ENCODE peak calls at places on chromosome 12, in four cellular contexts. One of them, this sample, is unnamed. For H3K27me3, the result is how much of the 10 kb centered on the place peaks cover.

GRCh38 chr12:27592548-27592947 is 68.5 kb downstream of the PPFIBP1 start:
- DNase-seq in effector memory CD4-positive, alpha-beta T cell: no peak
- DNase-seq in right cardiac atrium: peak
- DNase-seq in CD4-positive, alpha-beta memory T cell: no peak
- DNase-seq in this sample: no peak

GRCh38 chr12:100553851-100554404 is 19.6 kb upstream of the GAS2L3 start:
- DNase-seq in effector memory CD4-positive, alpha-beta T cell: no peak
- DNase-seq in right cardiac atrium: no peak
- DNase-seq in CD4-positive, alpha-beta memory T cell: no peak
- DNase-seq in this sample: no peak

GRCh38 chr12:106226884-106227640 is 20.8 kb downstream of the CKAP4 start:
- DNase-seq in right cardiac atrium: no peak
- DNase-seq in effector memory CD4-positive, alpha-beta T cell: peak
- DNase-seq in CD4-positive, alpha-beta memory T cell: peak
- DNase-seq in this sample: peak

GRCh38 chr12:90299121-90299520 is 590.5 kb upstream of the ATP2B1 start:
- DNase-seq in right cardiac atrium: no peak
- DNase-seq in CD4-positive, alpha-beta memory T cell: no peak
- DNase-seq in effector memory CD4-positive, alpha-beta T cell: no peak
- DNase-seq in this sample: no peak

GRCh38 chr12:124952801-124953200 is 36.1 kb downstream of the DHX37 start:
- DNase-seq in CD4-positive, alpha-beta memory T cell: no peak
- DNase-seq in right cardiac atrium: no peak
- DNase-seq in effector memory CD4-positive, alpha-beta T cell: no peak
- DNase-seq in this sample: no peak

GRCh38 chr12:115079760-115080159 is 395.8 kb upstream of the TBX3 start:
- DNase-seq in right cardiac atrium: no peak
- DNase-seq in effector memory CD4-positive, alpha-beta T cell: no peak
- DNase-seq in CD4-positive, alpha-beta memory T cell: no peak
- DNase-seq in this sample: no peak

GRCh38 chr12:75528272-75528671 is 16.9 kb upstream of the KRR1 start:
- DNase-seq in right cardiac atrium: no peak
- DNase-seq in CD4-positive, alpha-beta memory T cell: no peak
- DNase-seq in effector memory CD4-positive, alpha-beta T cell: no peak
- DNase-seq in this sample: no peak

GRCh38 chr12:8452976-8453616 is 2.7 kb upstream of the CLEC6A start:
- DNase-seq in effector memory CD4-positive, alpha-beta T cell: no peak
- DNase-seq in right cardiac atrium: no peak
- DNase-seq in CD4-positive, alpha-beta memory T cell: no peak
- DNase-seq in this sample: no peak

GRCh38 chr12:19299765-19300164 is 139.5 kb upstream of the AEBP2 start:
- DNase-seq in CD4-positive, alpha-beta memory T cell: no peak
- DNase-seq in effector memory CD4-positive, alpha-beta T cell: no peak
- DNase-seq in right cardiac atrium: no peak
- DNase-seq in this sample: no peak

GRCh38 chr12:91900971-91901370 is 244.7 kb downstream of the BTG1 start:
- DNase-seq in effector memory CD4-positive, alpha-beta T cell: no peak
- DNase-seq in right cardiac atrium: no peak
- DNase-seq in CD4-positive, alpha-beta memory T cell: no peak
- DNase-seq in this sample: no peak

GRCh38 chr12:70661762-70662161 is 24.5 kb upstream of the PTPRB start:
- DNase-seq in CD4-positive, alpha-beta memory T cell: no peak
- DNase-seq in effector memory CD4-positive, alpha-beta T cell: no peak
- DNase-seq in right cardiac atrium: no peak
- DNase-seq in this sample: no peak

GRCh38 chr12:38456769-38457168 is 140.2 kb downstream of the ALG10B start:
- DNase-seq in right cardiac atrium: no peak
- DNase-seq in effector memory CD4-positive, alpha-beta T cell: no peak
- DNase-seq in CD4-positive, alpha-beta memory T cell: no peak
- DNase-seq in this sample: no peak

GRCh38 chr12:38544357-38545066 is 227.9 kb downstream of the ALG10B start:
- DNase-seq in effector memory CD4-positive, alpha-beta T cell: no peak
- DNase-seq in CD4-positive, alpha-beta memory T cell: no peak
- DNase-seq in right cardiac atrium: no peak
- DNase-seq in this sample: no peak

GRCh38 chr12:67676624-67677023 is 28.1 kb downstream of the DYRK2 start:
- DNase-seq in CD4-positive, alpha-beta memory T cell: no peak
- DNase-seq in right cardiac atrium: no peak
- DNase-seq in effector memory CD4-positive, alpha-beta T cell: no peak
- DNase-seq in this sample: no peak

GRCh38 chr12:84811291-84811690 is 101.3 kb downstream of the SLC6A15 start:
- DNase-seq in effector memory CD4-positive, alpha-beta T cell: no peak
- DNase-seq in CD4-positive, alpha-beta memory T cell: no peak
- DNase-seq in right cardiac atrium: no peak
- DNase-seq in this sample: no peak

GRCh38 chr12:24111101-24111500 is 161.6 kb upstream of the SOX5 start:
- DNase-seq in right cardiac atrium: no peak
- DNase-seq in effector memory CD4-positive, alpha-beta T cell: no peak
- DNase-seq in CD4-positive, alpha-beta memory T cell: no peak
- DNase-seq in this sample: no peak

GRCh38 chr12:69173358-69173757 is 66.0 kb upstream of the CPSF6 start:
- DNase-seq in CD4-positive, alpha-beta memory T cell: no peak
- DNase-seq in right cardiac atrium: no peak
- DNase-seq in effector memory CD4-positive, alpha-beta T cell: no peak
- DNase-seq in this sample: no peak

GRCh38 chr12:80422549-80422948 is 21.5 kb upstream of the PTPRQ start:
- DNase-seq in effector memory CD4-positive, alpha-beta T cell: no peak
- DNase-seq in right cardiac atrium: no peak
- DNase-seq in CD4-positive, alpha-beta memory T cell: no peak
- DNase-seq in this sample: no peak

GRCh38 chr12:119578112-119578511 is 15.5 kb upstream of the TMEM233 start:
- DNase-seq in effector memory CD4-positive, alpha-beta T cell: no peak
- DNase-seq in right cardiac atrium: no peak
- DNase-seq in CD4-positive, alpha-beta memory T cell: no peak
- DNase-seq in this sample: no peak

GRCh38 chr12:15525414-15525813 is 203.1 kb downstream of the PTPRO start:
- DNase-seq in effector memory CD4-positive, alpha-beta T cell: no peak
- DNase-seq in right cardiac atrium: no peak
- DNase-seq in CD4-positive, alpha-beta memory T cell: no peak
- DNase-seq in this sample: no peak

GRCh38 chr12:71846322-71846940 is 6.9 kb downstream of the TBC1D15 start:
- DNase-seq in effector memory CD4-positive, alpha-beta T cell: no peak
- DNase-seq in right cardiac atrium: no peak
- DNase-seq in CD4-positive, alpha-beta memory T cell: no peak
- DNase-seq in this sample: peak

GRCh38 chr12:117212563-117213190 is 22.4 kb upstream of the FBXO21 start:
- DNase-seq in CD4-positive, alpha-beta memory T cell: peak
- DNase-seq in effector memory CD4-positive, alpha-beta T cell: peak
- DNase-seq in right cardiac atrium: peak
- DNase-seq in this sample: peak

GRCh38 chr12:42575717-42576116 is 13.8 kb downstream of the PRICKLE1 start:
- DNase-seq in right cardiac atrium: no peak
- DNase-seq in effector memory CD4-positive, alpha-beta T cell: no peak
- DNase-seq in CD4-positive, alpha-beta memory T cell: no peak
- DNase-seq in this sample: no peak

GRCh38 chr12:12979731-12980259 is 20.3 kb downstream of the HEBP1 start:
- DNase-seq in right cardiac atrium: no peak
- DNase-seq in CD4-positive, alpha-beta memory T cell: no peak
- DNase-seq in effector memory CD4-positive, alpha-beta T cell: no peak
- DNase-seq in this sample: no peak

GRCh38 chr12:49960474-49961110 is 1.1 kb upstream of the AQP5 start:
- DNase-seq in CD4-positive, alpha-beta memory T cell: no peak
- DNase-seq in effector memory CD4-positive, alpha-beta T cell: no peak
- DNase-seq in right cardiac atrium: no peak
- DNase-seq in this sample: no peak

GRCh38 chr12:49961111-49961922 is at the start of gene AQP5:
- DNase-seq in CD4-positive, alpha-beta memory T cell: no peak
- DNase-seq in effector memory CD4-positive, alpha-beta T cell: no peak
- DNase-seq in right cardiac atrium: peak
- DNase-seq in this sample: no peak

GRCh38 chr12:49961993-49962764 is 507 bp downstream of the AQP5 start:
- DNase-seq in right cardiac atrium: peak
- DNase-seq in effector memory CD4-positive, alpha-beta T cell: no peak
- DNase-seq in CD4-positive, alpha-beta memory T cell: no peak
- DNase-seq in this sample: no peak

GRCh38 chr12:49957570-49957967 is 4.1 kb upstream of the AQP5 start:
- DNase-seq in CD4-positive, alpha-beta memory T cell: no peak
- DNase-seq in right cardiac atrium: no peak
- DNase-seq in effector memory CD4-positive, alpha-beta T cell: no peak
- DNase-seq in this sample: no peak

DNA sequence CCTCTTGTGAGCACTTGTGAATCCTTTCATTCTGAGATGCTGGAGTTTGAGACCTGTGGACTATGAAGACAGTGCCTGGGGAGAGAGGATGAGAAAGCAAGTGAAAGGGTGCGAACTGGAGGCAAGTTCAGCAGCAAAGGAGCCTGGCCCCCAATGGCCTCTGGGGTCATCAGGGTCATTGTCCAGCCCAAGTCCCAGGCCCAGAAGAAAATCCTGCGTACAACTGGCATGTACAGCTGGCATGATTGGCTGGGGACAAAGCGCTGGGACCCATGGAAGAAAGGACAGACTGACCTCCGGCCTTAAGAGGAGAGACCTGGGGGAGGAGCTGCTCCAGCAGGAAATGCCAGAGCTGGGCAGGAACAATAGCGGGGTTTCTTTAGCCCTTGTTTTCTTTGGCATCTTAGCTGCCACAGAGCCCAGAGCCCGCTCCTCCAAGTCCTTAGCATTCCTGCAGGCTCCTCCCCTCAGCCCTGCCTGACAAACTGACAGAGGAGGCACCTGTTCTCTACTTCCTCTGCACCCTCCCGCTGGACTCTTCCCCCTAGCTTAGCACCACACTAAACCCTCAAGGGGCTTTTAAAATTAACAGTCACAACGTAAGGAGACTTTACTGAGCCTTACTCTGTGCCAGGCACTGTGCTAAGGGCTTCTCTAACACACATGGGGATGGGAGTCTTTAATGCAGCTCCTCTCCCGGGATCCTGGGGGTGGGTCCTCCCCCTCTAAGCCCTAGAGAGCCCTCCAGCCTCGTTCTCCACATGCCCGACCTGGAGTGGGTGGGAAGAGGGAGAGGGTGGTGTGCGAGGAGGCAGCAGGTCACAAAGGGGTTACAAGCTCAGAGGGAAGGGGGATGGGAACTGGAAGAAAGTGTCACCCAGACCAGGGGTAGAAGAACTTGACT is 1.9 kb upstream of the AQP5 start:
- DNase-seq in effector memory CD4-positive, alpha-beta T cell: no peak
- DNase-seq in right cardiac atrium: peak
- DNase-seq in CD4-positive, alpha-beta memory T cell: no peak
- DNase-seq in this sample: no peak
- H3K27me3 ChIP-seq in effector memory CD4-positive, alpha-beta T cell: under half
- H3K27me3 ChIP-seq in right cardiac atrium: under half
- H3K27me3 ChIP-seq in CD4-positive, alpha-beta memory T cell: under half
- H3K27me3 ChIP-seq in this sample: under half

DNA sequence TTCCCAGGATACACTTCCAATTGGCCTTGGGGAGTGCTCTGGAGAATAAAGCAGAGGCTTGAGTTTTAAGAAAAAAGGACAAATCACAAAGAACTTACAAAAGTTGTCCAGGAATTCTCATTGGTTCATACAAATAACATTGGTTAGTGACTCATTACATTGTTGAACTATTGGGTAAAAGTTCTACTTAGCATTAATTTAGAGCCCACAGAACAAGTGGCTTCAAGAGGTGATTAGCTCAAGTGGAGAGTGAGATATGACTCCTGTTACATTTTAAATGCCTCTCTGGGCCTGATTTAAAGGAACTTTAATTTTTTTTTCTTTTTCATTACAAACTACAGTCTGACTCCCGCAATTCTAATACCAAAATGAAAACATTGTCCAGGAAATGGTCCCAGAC is 72.9 kb downstream of the ASCL4 start:
- DNase-seq in effector memory CD4-positive, alpha-beta T cell: no peak
- DNase-seq in right cardiac atrium: no peak
- DNase-seq in CD4-positive, alpha-beta memory T cell: no peak
- DNase-seq in this sample: no peak
- H3K27me3 ChIP-seq in effector memory CD4-positive, alpha-beta T cell: under half
- H3K27me3 ChIP-seq in right cardiac atrium: under half
- H3K27me3 ChIP-seq in CD4-positive, alpha-beta memory T cell: under half
- H3K27me3 ChIP-seq in this sample: under half

GRCh38 chr12:111296906-111297463 is 71.9 kb downstream of the PHETA1 start:
- DNase-seq in CD4-positive, alpha-beta memory T cell: no peak
- DNase-seq in effector memory CD4-positive, alpha-beta T cell: no peak
- DNase-seq in right cardiac atrium: no peak
- DNase-seq in this sample: no peak

GRCh38 chr12:111293266-111294009 is 75.5 kb downstream of the PHETA1 start:
- DNase-seq in right cardiac atrium: no peak
- DNase-seq in effector memory CD4-positive, alpha-beta T cell: no peak
- DNase-seq in CD4-positive, alpha-beta memory T cell: no peak
- DNase-seq in this sample: no peak

GRCh38 chr12:111298583-111299436 is 70.1 kb downstream of the PHETA1 start:
- DNase-seq in right cardiac atrium: peak
- DNase-seq in CD4-positive, alpha-beta memory T cell: no peak
- DNase-seq in effector memory CD4-positive, alpha-beta T cell: no peak
- DNase-seq in this sample: peak

GRCh38 chr12:111295176-111295575 is 73.7 kb downstream of the PHETA1 start:
- DNase-seq in CD4-positive, alpha-beta memory T cell: no peak
- DNase-seq in effector memory CD4-positive, alpha-beta T cell: no peak
- DNase-seq in right cardiac atrium: no peak
- DNase-seq in this sample: no peak

DNA sequence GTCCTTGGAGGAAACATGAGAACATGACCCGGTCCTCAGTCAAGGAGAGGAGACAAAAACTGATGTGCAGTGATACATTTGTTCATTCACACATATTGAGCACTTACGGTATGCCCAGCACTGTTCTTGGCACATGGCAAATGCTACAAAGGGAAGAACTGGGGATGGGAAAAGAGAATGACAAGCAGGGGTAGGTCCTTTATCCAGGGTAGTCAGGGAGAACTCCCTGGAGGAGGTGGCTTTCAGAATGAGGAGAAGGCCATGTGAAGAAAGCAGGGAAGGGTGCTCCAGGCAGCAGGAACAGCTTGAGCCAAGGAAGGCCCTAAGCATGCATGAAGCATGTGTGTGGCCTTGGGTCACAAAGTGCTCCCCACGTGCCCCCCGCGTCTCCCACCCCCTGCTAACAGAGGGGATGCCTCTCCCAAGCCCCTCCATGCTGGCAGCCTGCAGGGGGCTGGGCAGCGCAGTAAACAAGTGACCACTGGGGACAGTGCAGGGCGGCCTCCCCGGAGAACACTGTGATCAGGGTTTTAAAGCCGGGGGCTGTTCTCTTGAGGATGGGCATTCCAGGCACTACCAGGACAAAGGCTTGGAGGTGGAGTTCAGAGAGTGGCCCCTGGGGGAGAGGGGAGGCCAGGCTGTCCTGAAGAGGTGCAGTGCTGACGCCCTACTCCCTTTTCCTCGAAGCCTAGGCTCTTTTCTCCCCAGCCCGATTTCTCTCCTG is 71.0 kb downstream of the PHETA1 start:
- DNase-seq in right cardiac atrium: no peak
- DNase-seq in CD4-positive, alpha-beta memory T cell: no peak
- DNase-seq in effector memory CD4-positive, alpha-beta T cell: no peak
- DNase-seq in this sample: no peak
- H3K27me3 ChIP-seq in right cardiac atrium: under half
- H3K27me3 ChIP-seq in CD4-positive, alpha-beta memory T cell: under half
- H3K27me3 ChIP-seq in effector memory CD4-positive, alpha-beta T cell: under half
- H3K27me3 ChIP-seq in this sample: under half

GRCh38 chr12:52659395-52659794 is 7.4 kb upstream of the KRT2 start:
- DNase-seq in CD4-positive, alpha-beta memory T cell: no peak
- DNase-seq in effector memory CD4-positive, alpha-beta T cell: no peak
- DNase-seq in right cardiac atrium: no peak
- DNase-seq in this sample: no peak

GRCh38 chr12:52655720-52656124 is 3.7 kb upstream of the KRT2 start:
- DNase-seq in right cardiac atrium: no peak
- DNase-seq in CD4-positive, alpha-beta memory T cell: no peak
- DNase-seq in effector memory CD4-positive, alpha-beta T cell: no peak
- DNase-seq in this sample: no peak

GRCh38 chr12:52658196-52658595 is 6.2 kb upstream of the KRT2 start:
- DNase-seq in effector memory CD4-positive, alpha-beta T cell: no peak
- DNase-seq in right cardiac atrium: no peak
- DNase-seq in CD4-positive, alpha-beta memory T cell: no peak
- DNase-seq in this sample: no peak

GRCh38 chr12:52656616-52657015 is 4.6 kb upstream of the KRT2 start:
- DNase-seq in right cardiac atrium: no peak
- DNase-seq in CD4-positive, alpha-beta memory T cell: no peak
- DNase-seq in effector memory CD4-positive, alpha-beta T cell: no peak
- DNase-seq in this sample: no peak

GRCh38 chr12:52657305-52657902 is 5.4 kb upstream of the KRT2 start:
- DNase-seq in right cardiac atrium: no peak
- DNase-seq in CD4-positive, alpha-beta memory T cell: no peak
- DNase-seq in effector memory CD4-positive, alpha-beta T cell: no peak
- DNase-seq in this sample: no peak
- H3K27me3 ChIP-seq in right cardiac atrium: under half
- H3K27me3 ChIP-seq in CD4-positive, alpha-beta memory T cell: under half
- H3K27me3 ChIP-seq in effector memory CD4-positive, alpha-beta T cell: under half
- H3K27me3 ChIP-seq in this sample: under half

This sample was measured in naive thymus-derived CD4-positive, alpha-beta T cell.